ENCODE peak calls at places on chromosome 15, in four cellular contexts. C, J, B and W are unnamed samples.

GRCh38 chr15:67680645-67681044 is 138.1 kb downstream of the MAP2K5 start:
- DNase-seq in B (peak), C (no peak), J (no peak), W (no peak)

GRCh38 chr15:89963301-89964288 is 37.5 kb upstream of the ZNF710 start:
- DNase-seq in B (no peak), J (no peak), C (no peak), W (no peak)

GRCh38 chr15:84033793-84034553 is 201.6 kb upstream of the GOLGA6L4 start:
- DNase-seq in B (no peak), J (no peak), C (no peak), W (no peak)

GRCh38 chr15:23038741-23039150 is 623 bp downstream of the TUBGCP5 start:
- DNase-seq in J (no peak), B (no peak), C (no peak), W (no peak)

GRCh38 chr15:39834256-39834655 is 51.6 kb upstream of the FSIP1 start:
- DNase-seq in J (no peak), C (no peak), B (no peak), W (no peak)

GRCh38 chr15:73081321-73081958 is 29.2 kb downstream of the NEO1 start:
- DNase-seq in J (no peak), C (no peak), B (peak), W (no peak)

GRCh38 chr15:95262866-95263564 is 1031.7 kb downstream of the MCTP2 start:
- DNase-seq in J (no peak), B (no peak), C (no peak), W (no peak)

GRCh38 chr15:59160880-59161593 is 45.6 kb upstream of the LDHAL6B start:
- DNase-seq in J (no peak), B (peak), C (no peak), W (no peak)

GRCh38 chr15:49637857-49638256 is 17.0 kb downstream of the DTWD1 start:
- DNase-seq in J (no peak), B (no peak), C (no peak), W (no peak)

GRCh38 chr15:37898385-37898784 is 36.1 kb upstream of the TMCO5A start:
- DNase-seq in C (no peak), J (no peak), B (no peak), W (no peak)

GRCh38 chr15:70087708-70088352 is 9.9 kb downstream of the TLE3 start:
- DNase-seq in C (no peak), J (no peak), B (no peak), W (no peak)

GRCh38 chr15:84797212-84797611 is 19.9 kb upstream of the ALPK3 start:
- DNase-seq in B (no peak), C (no peak), J (no peak), W (no peak)

GRCh38 chr15:57019496-57020160 is 101.2 kb downstream of the TCF12 start:
- DNase-seq in C (no peak), B (peak), J (no peak), W (no peak)

GRCh38 chr15:85543741-85544155 is 163.3 kb downstream of the AKAP13 start:
- DNase-seq in C (no peak), B (no peak), J (peak), W (no peak)

GRCh38 chr15:79455361-79455760 is 23.2 kb downstream of the MINAR1 start:
- DNase-seq in J (no peak), C (no peak), B (no peak), W (no peak)

GRCh38 chr15:66276546-66276945 is 16.8 kb upstream of the DIS3L start:
- DNase-seq in C (no peak), B (no peak), J (no peak), W (no peak)

GRCh38 chr15:83613716-83614115 is 40.2 kb upstream of the ADAMTSL3 start:
- DNase-seq in B (no peak), C (no peak), J (no peak), W (no peak)

GRCh38 chr15:58306591-58307312 is 125.0 kb upstream of the LIPC start:
- DNase-seq in C (no peak), J (no peak), B (no peak), W (no peak)

GRCh38 chr15:58472221-58472620 is 40.4 kb downstream of the LIPC start:
- DNase-seq in J (no peak), C (no peak), B (no peak), W (no peak)

GRCh38 chr15:71575474-71576045 is 234.8 kb upstream of the NR2E3 start:
- DNase-seq in J (no peak), B (no peak), C (no peak), W (no peak)

GRCh38 chr15:81304226-81304625 is 19.7 kb downstream of the STARD5 start:
- DNase-seq in C (no peak), B (no peak), J (no peak), W (no peak)

GRCh38 chr15:88878720-88879184 is 16.6 kb downstream of the HAPLN3 start:
- DNase-seq in J (no peak), C (no peak), B (peak), W (peak)

GRCh38 chr15:88256261-88257230 is at the start of gene NTRK3:
- DNase-seq in J (no peak), B (no peak), C (no peak), W (no peak)

GRCh38 chr15:33135355-33135781 is 59.1 kb downstream of the FMN1 start:
- DNase-seq in J (no peak), B (no peak), C (no peak), W (no peak)

GRCh38 chr15:56765252-56765651 is 31.9 kb upstream of the ZNF280D start:
- DNase-seq in J (no peak), B (no peak), C (no peak), W (no peak)

GRCh38 chr15:27438403-27439375 is 467.7 kb downstream of the GABRG3 start:
- DNase-seq in J (no peak), C (no peak), B (no peak), W (no peak)

GRCh38 chr15:92305342-92305741 is 88.3 kb upstream of the ST8SIA2 start:
- DNase-seq in B (no peak), J (no peak), C (no peak), W (no peak)

GRCh38 chr15:92304239-92304975 is 89.3 kb upstream of the ST8SIA2 start:
- DNase-seq in B (no peak), J (no peak), C (no peak), W (no peak)

DNA sequence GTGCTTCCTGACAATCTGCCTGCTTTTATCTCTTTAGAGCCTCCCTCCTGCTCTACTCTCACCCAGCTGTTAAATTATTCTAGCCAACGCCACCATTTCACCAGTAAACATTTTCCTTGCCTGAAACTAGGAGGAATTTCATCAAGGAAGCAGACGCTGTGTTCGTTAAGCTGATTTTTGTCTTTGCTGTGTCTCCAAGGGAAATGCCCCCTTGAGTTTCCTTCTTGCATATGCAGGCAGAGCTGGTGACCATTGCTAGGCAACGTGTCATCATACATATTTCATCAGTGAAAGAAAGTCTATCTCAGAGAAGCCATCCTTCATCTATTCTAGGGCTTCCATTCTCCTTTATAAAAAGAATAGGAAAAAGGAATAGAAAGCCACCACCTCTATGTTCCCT is 87.0 kb upstream of the ST8SIA2 start:
- DNase-seq in C (no peak), J (no peak), B (no peak), W (no peak)
- TF ChIP-seq POLR2AphosphoS5 in C (no peak), J (no peak), B (no peak), W (no peak)

DNA sequence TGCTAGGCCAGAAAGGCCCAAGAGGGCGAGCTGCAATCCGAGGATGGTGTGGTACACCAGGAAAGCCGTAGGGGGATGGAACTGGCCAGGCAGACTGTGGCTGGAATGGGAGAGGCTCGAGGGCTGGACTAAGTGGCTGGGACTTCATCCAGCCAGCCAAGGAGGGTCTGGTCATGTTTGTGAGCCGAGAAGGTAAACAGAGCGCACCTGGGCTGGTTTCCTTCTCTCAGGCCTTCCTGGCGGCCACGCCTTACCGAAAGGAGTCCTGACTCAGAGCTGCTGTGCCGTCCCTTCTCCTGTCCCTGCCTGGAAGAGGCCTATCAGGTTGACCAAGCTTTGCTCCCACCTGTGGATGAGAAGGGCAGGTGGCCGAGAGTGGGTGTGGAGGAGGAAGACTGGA is 71.5 kb upstream of the GATM start:
- DNase-seq in C (no peak), B (no peak), J (no peak), W (no peak)
- TF ChIP-seq POLR2A in C (no peak), B (no peak), J (no peak), W (no peak)

GRCh38 chr15:78213956-78214355 is 20.4 kb downstream of the ACSBG1 start:
- DNase-seq in B (no peak), J (no peak), C (no peak), W (no peak)

GRCh38 chr15:78213425-78213750 is 21.0 kb downstream of the ACSBG1 start:
- DNase-seq in B (no peak), J (no peak), C (no peak), W (no peak)

GRCh38 chr15:78211189-78211921 is 23.0 kb downstream of the ACSBG1 start:
- DNase-seq in J (no peak), B (no peak), C (no peak), W (no peak)

GRCh38 chr15:78212008-78212407 is 22.4 kb downstream of the ACSBG1 start:
- DNase-seq in B (no peak), J (no peak), C (no peak), W (no peak)

DNA sequence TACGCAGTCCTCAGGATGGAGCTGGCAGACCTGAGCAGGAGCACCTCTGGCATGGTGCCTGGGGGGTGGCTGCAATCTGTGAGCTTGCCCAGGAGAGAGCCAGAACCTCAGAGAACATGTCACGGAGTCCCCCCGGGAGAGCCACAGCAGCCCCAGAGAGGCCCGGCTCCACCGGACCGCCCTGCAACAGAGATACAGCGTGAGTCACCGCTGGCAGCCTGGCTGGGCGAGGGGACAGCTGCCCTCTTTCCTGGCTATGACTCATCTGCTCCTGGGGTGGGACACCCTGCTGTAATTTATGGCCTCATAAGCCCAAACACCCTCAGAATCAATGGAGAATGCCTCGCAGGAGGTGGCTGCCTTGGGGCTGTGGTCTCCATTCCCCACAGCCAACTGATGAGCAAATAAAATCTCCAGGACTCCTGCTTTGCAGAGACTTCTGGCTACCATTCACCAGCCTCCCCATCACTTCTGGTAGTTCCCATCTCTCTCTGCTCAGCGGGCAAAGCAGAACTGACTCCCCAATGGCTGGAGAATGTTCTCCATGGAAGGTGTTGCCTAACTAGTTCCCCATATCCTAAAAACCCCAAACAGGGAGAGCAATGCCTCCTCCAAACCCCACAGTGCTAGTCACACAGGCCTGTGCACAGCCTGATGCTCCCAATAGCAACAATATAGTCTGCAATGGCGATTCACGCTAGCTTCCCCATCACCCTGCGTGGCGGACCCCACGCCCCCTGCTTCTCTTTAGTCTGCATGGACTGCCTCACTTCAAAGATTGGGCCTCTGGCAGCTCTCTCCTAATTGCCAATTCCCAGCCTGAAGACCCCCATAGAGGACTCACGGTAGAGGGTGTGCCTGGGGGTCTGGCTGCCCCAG is 21.6 kb downstream of the ACSBG1 start:
- DNase-seq in B (peak), C (no peak), J (no peak), W (no peak)
- TF ChIP-seq TAF1 in B (no peak), C (no peak), J (no peak), W (no peak)

GRCh38 chr15:63815796-63816533 is 17.8 kb downstream of the HERC1 start:
- DNase-seq in B (no peak), J (no peak), C (no peak), W (no peak)
- TF ChIP-seq POLR2AphosphoS5 in B (no peak), J (no peak), C (no peak), W (no peak)

GRCh38 chr15:92819312-92820232 is 80.6 kb upstream of the CHD2 start:
- DNase-seq in B (no peak), J (no peak), C (no peak), W (no peak)

GRCh38 chr15:92818658-92819311 is 81.3 kb upstream of the CHD2 start:
- DNase-seq in J (no peak), C (no peak), B (no peak), W (no peak)

GRCh38 chr15:92821491-92822116 is 78.5 kb upstream of the CHD2 start:
- DNase-seq in C (no peak), B (no peak), J (no peak), W (no peak)

GRCh38 chr15:92822216-92823144 is 77.6 kb upstream of the CHD2 start:
- DNase-seq in C (no peak), J (no peak), B (no peak), W (no peak)

DNA sequence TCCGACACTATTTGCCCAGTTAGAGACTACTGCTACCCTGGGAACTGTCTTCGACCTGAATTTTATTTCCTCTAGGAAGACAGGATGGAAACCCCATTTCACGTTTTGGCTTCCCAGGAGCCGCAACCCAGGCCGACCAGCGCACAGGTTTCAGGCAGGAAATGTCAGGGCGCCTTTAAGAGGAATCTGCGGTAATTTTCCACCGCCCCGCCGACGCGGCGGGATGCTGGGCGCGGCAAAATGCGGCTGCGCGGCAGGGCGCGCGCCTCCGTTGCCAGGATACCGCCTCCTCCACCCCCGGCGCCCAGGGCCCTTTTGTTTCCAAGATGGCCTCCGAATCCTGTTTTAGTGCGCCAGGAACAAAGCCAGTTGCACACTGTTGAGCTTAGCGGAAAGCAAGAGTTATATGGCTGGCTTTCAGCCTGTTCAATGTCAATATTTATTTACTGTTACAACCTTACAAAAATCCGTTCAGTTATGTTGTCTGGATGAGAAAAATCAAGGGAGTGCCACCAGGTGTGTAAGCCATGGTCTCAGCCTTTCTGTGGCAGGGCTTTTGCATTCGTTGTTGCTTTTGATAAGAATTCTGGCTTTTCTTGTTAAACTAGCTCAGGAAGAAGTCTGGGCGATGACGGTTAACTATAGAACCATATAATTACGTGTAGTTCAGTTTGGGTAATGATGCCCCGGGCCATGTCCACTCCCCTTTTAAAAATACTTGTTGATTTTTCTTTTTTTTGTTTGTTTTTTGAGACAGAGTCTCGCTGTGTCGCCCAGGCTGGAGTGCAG is 79.7 kb upstream of the CHD2 start:
- DNase-seq in C (no peak), B (peak), J (peak), W (peak)
- TF ChIP-seq POLR2A in C (peak), B (peak), J (no peak), W (peak)

DNA sequence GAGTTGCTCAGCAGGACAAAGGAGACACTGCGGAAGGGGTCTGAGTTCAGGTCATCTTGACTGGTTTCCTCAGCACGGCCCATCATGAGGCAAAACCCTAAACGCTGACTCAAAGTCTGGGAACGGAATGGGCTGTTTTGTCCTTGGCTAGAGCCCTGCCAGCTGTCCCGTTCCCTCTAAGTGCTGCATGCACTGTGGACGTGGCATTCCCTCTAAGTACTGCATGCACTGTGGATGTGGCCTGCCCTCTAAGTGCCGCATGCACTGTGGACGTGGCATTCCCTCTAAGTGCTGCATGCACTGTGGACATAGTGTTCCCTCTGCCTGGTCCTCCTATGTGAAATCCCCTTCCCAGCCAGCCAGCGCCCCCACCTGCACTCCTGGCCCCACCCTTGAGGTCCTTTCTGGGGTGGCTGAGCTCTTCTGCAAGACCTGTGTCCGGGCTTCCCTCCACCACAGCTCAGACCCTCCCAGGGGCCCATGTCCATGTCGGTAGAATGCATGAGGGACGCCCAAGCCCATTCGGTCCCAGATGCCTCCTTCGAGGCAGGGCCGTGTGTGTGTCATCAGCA is 36.7 kb downstream of the TM2D3 start:
- DNase-seq in C (no peak), J (no peak), B (no peak), W (no peak)
- TF ChIP-seq TAF1 in C (no peak), J (no peak), B (no peak), W (no peak)